ENCODE peak calls at places on chromosomes 7 and 10, in five cellular contexts. One of them, this sample, is unnamed.

GRCh38 chr7:131606346-131607290 is 50.2 kb upstream of the PODXL start:
- DNase-seq in heart right ventricle: no peak
- DNase-seq in RPMI8226: no peak
- DNase-seq in naive thymus-derived CD4-positive, alpha-beta T cell: no peak
- DNase-seq in bronchial epithelial cell: peak
- DNase-seq in this sample: no peak

GRCh38 chr10:113047963-113048781 is 98.1 kb downstream of the TCF7L2 start:
- DNase-seq in heart right ventricle: no peak
- DNase-seq in RPMI8226: no peak
- DNase-seq in bronchial epithelial cell: peak
- DNase-seq in naive thymus-derived CD4-positive, alpha-beta T cell: no peak
- DNase-seq in this sample: no peak

GRCh38 chr10:109427421-109427820 is 495.9 kb downstream of the XPNPEP1 start:
- DNase-seq in bronchial epithelial cell: no peak
- DNase-seq in naive thymus-derived CD4-positive, alpha-beta T cell: no peak
- DNase-seq in RPMI8226: no peak
- DNase-seq in heart right ventricle: no peak
- DNase-seq in this sample: no peak

GRCh38 chr10:132107947-132108877 is 42.5 kb downstream of the JAKMIP3 start:
- DNase-seq in naive thymus-derived CD4-positive, alpha-beta T cell: no peak
- DNase-seq in RPMI8226: no peak
- DNase-seq in bronchial epithelial cell: no peak
- DNase-seq in heart right ventricle: no peak
- DNase-seq in this sample: no peak

GRCh38 chr7:139515266-139515665 is 8.2 kb upstream of the CLEC2L start:
- DNase-seq in naive thymus-derived CD4-positive, alpha-beta T cell: no peak
- DNase-seq in bronchial epithelial cell: no peak
- DNase-seq in heart right ventricle: no peak
- DNase-seq in RPMI8226: no peak
- DNase-seq in this sample: no peak

GRCh38 chr10:69438531-69439349 is 12.5 kb upstream of the TSPAN15 start:
- DNase-seq in bronchial epithelial cell: peak
- DNase-seq in naive thymus-derived CD4-positive, alpha-beta T cell: no peak
- DNase-seq in heart right ventricle: no peak
- DNase-seq in RPMI8226: no peak
- DNase-seq in this sample: no peak

GRCh38 chr7:158740657-158741293 is 36.2 kb upstream of the NCAPG2 start:
- DNase-seq in bronchial epithelial cell: peak
- DNase-seq in heart right ventricle: peak
- DNase-seq in naive thymus-derived CD4-positive, alpha-beta T cell: no peak
- DNase-seq in RPMI8226: no peak
- DNase-seq in this sample: no peak

GRCh38 chr7:130021105-130021834 is 29.9 kb downstream of the ZC3HC1 start:
- DNase-seq in naive thymus-derived CD4-positive, alpha-beta T cell: no peak
- DNase-seq in RPMI8226: no peak
- DNase-seq in heart right ventricle: peak
- DNase-seq in bronchial epithelial cell: no peak
- DNase-seq in this sample: no peak

GRCh38 chr7:91319326-91319725 is 55.1 kb downstream of the FZD1 start:
- DNase-seq in RPMI8226: no peak
- DNase-seq in naive thymus-derived CD4-positive, alpha-beta T cell: no peak
- DNase-seq in bronchial epithelial cell: no peak
- DNase-seq in heart right ventricle: no peak
- DNase-seq in this sample: no peak